ENCODE peak calls at places on chromosomes 1 and 21, in nine cellular contexts. K is esophagus muscularis mucosa; Q is CD8-positive, alpha-beta memory T cell; N is retinal pigment epithelial cell; V is RWPE1; X is HL-60; S is AG04449; F is T-cell; C is CD4-positive, alpha-beta memory T cell. R is an unnamed sample.
A peak's percentile ranks its signal among the peaks of the same experiment; 100 is the strongest.

GRCh38 chr1:53462213-53462612 is 3.0 kb downstream of the DMRTB1 start:
- DNase-seq in K (no peak), Q (no peak), N (no peak), V (no peak), X (no peak), S (no peak), F (no peak), C (no peak), R (no peak)

GRCh38 chr1:183604048-183604808 is 14.0 kb upstream of the NCF2 start:
- DNase-seq in K (no peak), Q (no peak), N (no peak), V (no peak), X (peak; percentile 91), S (peak; percentile 52), F (peak; percentile 20), C (no peak), R (peak; percentile 18)

GRCh38 chr1:172826096-172826741 is 167.3 kb downstream of the FASLG start:
- DNase-seq in K (no peak), Q (no peak), N (peak; percentile 37), V (peak; percentile 57), X (peak; percentile 13), S (peak; percentile 71), F (no peak), C (no peak), R (peak; percentile 30)

GRCh38 chr1:152497273-152497672 is 13.3 kb upstream of the LCE5A start:
- DNase-seq in K (no peak), Q (no peak), N (no peak), V (no peak), X (peak; percentile 17), S (no peak), F (no peak), C (no peak), R (no peak)

GRCh38 chr1:85027242-85027983 is 20.9 kb downstream of the MCOLN3 start:
- DNase-seq in K (no peak), Q (peak; percentile 69), N (no peak), V (no peak), X (no peak), S (no peak), F (no peak), C (no peak), R (no peak)

GRCh38 chr1:221164029-221164428 is 284.8 kb downstream of the HLX start:
- DNase-seq in K (no peak), Q (no peak), N (no peak), V (no peak), X (no peak), S (no peak), F (no peak), C (no peak), R (no peak)

GRCh38 chr1:107748529-107748928 is 216.5 kb downstream of the VAV3 start:
- DNase-seq in K (no peak), Q (no peak), N (no peak), V (peak; percentile 20), X (no peak), S (peak; percentile 5), F (no peak), C (no peak), R (no peak)

GRCh38 chr1:18922319-18922726 is 20.0 kb upstream of the ALDH4A1 start:
- DNase-seq in K (peak; percentile 97), Q (no peak), N (no peak), V (no peak), X (no peak), S (no peak), F (no peak), C (peak; percentile 18), R (no peak)

GRCh38 chr1:51966559-51966958 is 23.9 kb downstream of the RAB3B start:
- DNase-seq in K (no peak), Q (no peak), N (no peak), V (no peak), X (no peak), S (no peak), F (no peak), C (no peak), R (no peak)

GRCh38 chr1:218390625-218391024 is 45.5 kb downstream of the TGFB2 start:
- DNase-seq in K (no peak), Q (no peak), N (peak; percentile 93), V (peak; percentile 36), X (no peak), S (no peak), F (no peak), C (no peak), R (no peak)

GRCh38 chr1:76948846-76949245 is 81.6 kb downstream of the ST6GALNAC5 start:
- DNase-seq in K (no peak), Q (no peak), N (no peak), V (no peak), X (no peak), S (no peak), F (no peak), C (no peak), R (no peak)

GRCh38 chr1:145999321-146000024 is 3.1 kb upstream of the TXNIP start:
- DNase-seq in K (no peak), Q (peak; percentile 62), N (no peak), V (no peak), X (no peak), S (no peak), F (peak; percentile 41), C (peak; percentile 74), R (no peak)

GRCh38 chr1:54728027-54728426 is 12.4 kb downstream of the TTC4 start:
- DNase-seq in K (no peak), Q (no peak), N (no peak), V (no peak), X (no peak), S (no peak), F (no peak), C (no peak), R (no peak)

GRCh38 chr21:45281411-45282282 is 6.0 kb downstream of the POFUT2 start:
- DNase-seq in K (no peak), Q (no peak), N (no peak), V (no peak), X (no peak), S (no peak), F (no peak), C (no peak), R (no peak)

GRCh38 chr1:212070720-212071302 is 35.3 kb downstream of the DTL start:
- DNase-seq in K (no peak), Q (no peak), N (no peak), V (peak; percentile 20), X (peak; percentile 5), S (no peak), F (no peak), C (no peak), R (peak; percentile 33)

GRCh38 chr1:212701910-212702309 is 2.3 kb upstream of the BATF3 start:
- DNase-seq in K (no peak), Q (no peak), N (no peak), V (no peak), X (no peak), S (no peak), F (no peak), C (no peak), R (no peak)

GRCh38 chr1:25082216-25082899 is 149.9 kb downstream of the SYF2 start:
- DNase-seq in K (no peak), Q (no peak), N (no peak), V (no peak), X (peak; percentile 80), S (no peak), F (no peak), C (no peak), R (no peak)

GRCh38 chr21:15370576-15370975 is 305.8 kb upstream of the NRIP1 start:
- DNase-seq in K (no peak), Q (no peak), N (no peak), V (no peak), X (no peak), S (no peak), F (no peak), C (no peak), R (no peak)

GRCh38 chr1:218813247-218813646 is 360.4 kb upstream of the LYPLAL1 start:
- DNase-seq in K (no peak), Q (no peak), N (peak; percentile 87), V (no peak), X (no peak), S (no peak), F (no peak), C (no peak), R (no peak)

GRCh38 chr1:24384251-24385090 is 29.1 kb downstream of the STPG1 start:
- DNase-seq in K (peak; percentile 86), Q (no peak), N (no peak), V (peak; percentile 71), X (peak; percentile 48), S (no peak), F (no peak), C (no peak), R (no peak)

GRCh38 chr21:34936874-34937563 is 112.1 kb downstream of the RUNX1 start:
- DNase-seq in K (no peak), Q (no peak), N (no peak), V (no peak), X (no peak), S (no peak), F (no peak), C (no peak), R (no peak)

GRCh38 chr1:2975466-2976179 is 45.6 kb upstream of the ACTRT2 start:
- DNase-seq in K (no peak), Q (no peak), N (no peak), V (no peak), X (no peak), S (no peak), F (no peak), C (no peak), R (no peak)

GRCh38 chr1:152034654-152035405 is 2.0 kb downstream of the S100A11 start:
- DNase-seq in K (no peak), Q (peak; percentile 74), N (no peak), V (peak; percentile 79), X (peak; percentile 60), S (no peak), F (peak; percentile 40), C (peak; percentile 87), R (peak; percentile 76)

GRCh38 chr1:58774027-58774426 is 9.8 kb downstream of the JUN start:
- DNase-seq in K (no peak), Q (no peak), N (no peak), V (no peak), X (no peak), S (no peak), F (no peak), C (no peak), R (no peak)

GRCh38 chr21:15539376-15539775 is 190.4 kb upstream of the USP25 start:
- DNase-seq in K (no peak), Q (no peak), N (peak; percentile 24), V (no peak), X (no peak), S (no peak), F (no peak), C (no peak), R (no peak)